ENCODE peak calls at places on chromosomes 6 and 20, in four cellular contexts. M is K562, Z is HEK293T, T is HepG2. A is an unnamed sample.

GRCh38 chr20:18090044-18090443 is 32.3 kb upstream of the OVOL2 start:
- DNase-seq in M (no peak), Z (no peak), T (peak), A (no peak)

GRCh38 chr20:38872036-38872435 is 54.2 kb upstream of the FAM83D start:
- DNase-seq in M (no peak), Z (no peak), T (no peak), A (no peak)

GRCh38 chr6:36577298-36577697 is 16.9 kb upstream of the SRSF3 start:
- DNase-seq in M (peak), Z (no peak), T (peak), A (no peak)

GRCh38 chr6:52127957-52128356 is 40.5 kb upstream of the PKHD1 start:
- DNase-seq in M (no peak), Z (no peak), T (no peak), A (no peak)

GRCh38 chr6:127347188-127347587 is 3.8 kb upstream of the ECHDC1 start:
- DNase-seq in M (no peak), Z (no peak), T (peak), A (no peak)

GRCh38 chr6:83470587-83470986 is 39.7 kb upstream of the ME1 start:
- DNase-seq in M (no peak), Z (no peak), T (no peak), A (no peak)

GRCh38 chr6:72218125-72218524 is 331.8 kb downstream of the RIMS1 start:
- DNase-seq in M (no peak), Z (peak), T (peak), A (peak)

GRCh38 chr6:85641522-85641915 is 1.2 kb downstream of the SYNCRIP start:
- DNase-seq in M (no peak), Z (no peak), T (no peak), A (no peak)

GRCh38 chr6:76351275-76351674 is 278.8 kb upstream of the IMPG1 start:
- DNase-seq in M (no peak), Z (no peak), T (peak), A (no peak)

GRCh38 chr6:135537782-135538301 is 40.3 kb upstream of the AHI1 start:
- DNase-seq in M (no peak), Z (no peak), T (no peak), A (no peak)

GRCh38 chr6:135995160-135995898 is 143.8 kb downstream of the PDE7B start:
- DNase-seq in M (no peak), Z (no peak), T (no peak), A (no peak)

GRCh38 chr6:152457949-152458624 is 179.1 kb downstream of the SYNE1 start:
- DNase-seq in M (no peak), Z (no peak), T (peak), A (no peak)

GRCh38 chr6:31829633-31830492 is 2.3 kb downstream of the HSPA1B start:
- DNase-seq in M (no peak), Z (no peak), T (no peak), A (no peak)

GRCh38 chr6:157954150-157955117 is 27.2 kb upstream of the SYNJ2 start:
- DNase-seq in M (no peak), Z (no peak), T (peak), A (no peak)

GRCh38 chr6:1597121-1597744 is 12.5 kb upstream of the FOXC1 start:
- DNase-seq in M (no peak), Z (peak), T (no peak), A (no peak)

GRCh38 chr6:164069352-164070022 is 655.0 kb downstream of the QKI start:
- DNase-seq in M (no peak), Z (no peak), T (no peak), A (no peak)

GRCh38 chr6:164068533-164068932 is 654.0 kb downstream of the QKI start:
- DNase-seq in M (no peak), Z (no peak), T (no peak), A (no peak)

DNA sequence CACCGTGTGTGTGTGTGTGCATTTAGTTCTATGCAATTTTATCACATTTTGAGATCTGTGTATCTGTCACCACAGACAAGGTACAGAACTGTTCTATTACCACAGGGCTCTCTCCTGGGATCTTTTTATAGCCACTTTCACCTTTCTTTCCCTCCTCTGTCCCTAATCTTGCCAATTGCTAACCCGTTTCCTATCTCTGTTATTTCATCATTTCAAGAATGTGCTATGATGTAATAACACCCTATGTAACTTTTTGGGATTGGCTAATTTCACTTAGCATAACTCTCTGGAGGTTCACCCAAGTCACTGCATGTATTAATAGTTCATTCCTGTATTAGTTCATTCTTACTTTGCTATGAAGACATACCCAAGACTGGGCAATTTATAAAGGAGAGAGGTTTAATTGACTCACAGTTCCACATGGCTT is 657.7 kb downstream of the QKI start:
- DNase-seq in M (no peak), Z (no peak), T (no peak), A (no peak)
- TF ChIP-seq ELF4 in M (no peak), Z (no peak), T (no peak), A (no peak)

GRCh38 chr6:41428402-41428994 is 93.1 kb downstream of the NCR2 start:
- DNase-seq in M (no peak), Z (no peak), T (no peak), A (no peak)

GRCh38 chr6:41427642-41428401 is 92.4 kb downstream of the NCR2 start:
- DNase-seq in M (no peak), Z (peak), T (peak), A (peak)

GRCh38 chr6:41428995-41429417 is 93.6 kb downstream of the NCR2 start:
- DNase-seq in M (no peak), Z (no peak), T (no peak), A (no peak)

GRCh38 chr6:41429506-41430504 is 94.4 kb downstream of the NCR2 start:
- DNase-seq in M (no peak), Z (no peak), T (no peak), A (no peak)

DNA sequence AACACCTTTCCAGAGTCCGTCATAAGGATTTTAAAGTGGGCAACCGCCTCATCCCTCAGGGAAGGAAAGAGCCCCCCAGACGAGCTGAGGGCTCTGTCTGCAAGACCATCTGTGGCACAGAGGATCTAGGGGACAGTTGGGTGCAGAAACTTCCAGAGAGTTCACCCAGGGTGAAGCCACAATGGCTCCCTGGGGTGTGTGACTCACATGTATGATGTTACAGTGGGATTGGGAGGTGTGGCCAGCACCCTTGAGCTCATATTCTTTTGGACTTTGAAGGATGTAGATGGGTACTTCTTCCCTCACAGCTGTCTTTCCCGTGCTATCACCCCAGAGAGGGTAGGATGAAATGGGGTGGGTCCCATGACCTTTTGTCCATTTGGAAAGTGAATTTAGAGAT is 95.5 kb downstream of the NCR2 start:
- DNase-seq in M (no peak), Z (no peak), T (no peak), A (no peak)
- TF ChIP-seq ELF4 in M (no peak), Z (no peak), T (no peak), A (no peak)

GRCh38 chr6:10999994-11000393 is 44.1 kb downstream of the ELOVL2 start:
- DNase-seq in M (no peak), Z (no peak), T (no peak), A (no peak)
- TF ChIP-seq ELF4 in M (no peak), Z (no peak), T (no peak), A (no peak)

DNA sequence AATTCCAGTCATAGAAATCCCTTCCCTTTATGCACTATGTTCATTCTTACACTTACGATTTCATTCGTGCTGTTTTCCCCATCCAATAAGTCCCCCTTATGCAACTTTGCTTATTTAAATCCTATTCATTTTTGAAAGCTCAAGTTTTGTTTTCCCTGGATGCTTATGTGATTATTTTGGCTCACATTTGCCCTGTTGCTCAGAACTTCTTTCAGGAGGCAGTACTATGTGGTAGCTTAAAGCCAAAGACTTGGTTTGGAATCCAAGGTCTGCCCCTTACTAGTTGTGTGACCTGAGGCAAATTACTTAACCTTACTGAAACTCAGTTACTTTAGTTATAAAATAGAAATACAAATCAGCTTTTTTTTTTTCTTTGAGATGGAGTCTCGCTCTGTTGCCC is 59.6 kb downstream of the MOXD1 start:
- DNase-seq in M (no peak), Z (no peak), T (no peak), A (no peak)
- TF ChIP-seq ELF4 in M (no peak), Z (no peak), T (no peak), A (no peak)

DNA sequence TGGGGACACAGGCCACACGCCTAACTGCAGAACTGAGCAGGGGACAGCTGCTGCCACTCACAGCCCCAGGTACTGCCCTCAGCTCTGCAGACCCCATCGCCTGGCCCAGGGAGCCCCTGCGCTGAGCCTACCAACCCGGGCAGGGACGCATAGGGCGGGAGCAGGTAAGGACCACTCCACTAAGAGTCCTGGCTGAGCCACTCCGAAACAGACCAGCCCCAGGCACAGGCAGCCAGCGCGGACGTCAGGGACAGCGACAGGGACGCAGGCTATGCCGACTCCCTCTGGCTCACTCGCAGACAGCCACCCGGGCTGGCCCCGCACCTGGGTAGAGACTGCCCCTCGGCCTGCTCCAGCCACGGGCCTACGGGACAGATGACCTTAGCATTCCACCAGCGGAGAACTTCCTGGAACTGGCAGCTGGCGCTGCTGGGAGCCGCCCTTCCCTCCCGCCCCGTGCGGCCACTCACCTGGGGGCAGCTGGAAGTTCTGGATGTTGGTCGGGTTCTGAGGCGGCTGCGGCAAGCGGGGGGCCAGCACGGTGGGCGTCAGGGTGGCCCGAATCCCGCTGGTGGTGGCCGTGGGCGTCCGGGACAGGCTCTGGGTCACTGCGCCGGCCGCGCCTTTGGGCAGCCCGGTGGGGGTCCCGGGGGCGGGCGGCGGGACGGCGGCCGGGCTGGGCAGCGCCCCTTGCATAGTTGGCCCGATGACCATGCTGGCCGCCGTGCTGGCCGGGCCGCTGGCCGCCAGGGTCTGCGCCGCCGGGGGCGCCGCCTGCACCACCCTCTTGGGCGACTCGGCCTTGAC is 1.5 kb downstream of the TAF4 start:
- DNase-seq in M (peak), Z (no peak), T (peak), A (peak)
- TF ChIP-seq ELF4 in M (no peak), Z (no peak), T (no peak), A (no peak)

DNA sequence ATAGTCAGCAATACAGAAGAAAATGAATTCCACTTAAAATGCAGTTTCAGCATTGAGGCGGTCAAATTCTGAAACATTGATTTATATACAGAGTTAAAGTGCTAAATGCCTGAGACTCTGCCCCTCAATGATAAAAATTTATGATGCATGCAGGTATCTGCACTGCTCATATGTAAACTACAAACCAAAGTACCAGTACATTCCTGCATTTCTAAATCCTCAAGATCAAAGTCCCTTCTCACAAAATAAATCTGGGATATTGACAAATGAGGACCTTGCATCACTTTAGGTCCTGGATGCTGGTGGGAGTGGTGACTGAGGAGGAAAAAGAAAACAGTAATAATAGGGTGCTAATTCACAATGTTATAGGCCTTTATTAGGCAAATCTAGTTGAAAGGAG is 101.9 kb downstream of the FIG4 start:
- DNase-seq in M (no peak), Z (no peak), T (peak), A (no peak)
- TF ChIP-seq ELF4 in M (no peak), Z (no peak), T (no peak), A (no peak)

GRCh38 chr6:87172292-87172691 is 16.9 kb downstream of the ZNF292 start:
- DNase-seq in M (no peak), Z (no peak), T (no peak), A (no peak)
- TF ChIP-seq ELF4 in M (no peak), Z (no peak), T (no peak), A (no peak)

GRCh38 chr6:33160728-33161323 is 31.4 kb downstream of the COL11A2 start:
- DNase-seq in M (no peak), Z (no peak), T (no peak), A (peak)
- TF ChIP-seq ELF4 in M (no peak), Z (no peak), T (no peak), A (no peak)